ENCODE peak calls at places on chromosomes 4 and X, in five cellular contexts. T, X, V, N and F are unnamed samples.

GRCh38 chrX:152830312-152831305 is at the start of the genes CETN2 and NSDHL:
- DNase-seq in T (peak), X (peak), V (peak), N (peak), F (peak)

GRCh38 chrX:154096140-154097002 is 1.1 kb downstream of the MECP2 start:
- DNase-seq in T (no peak), X (peak), V (no peak), N (no peak), F (no peak)

GRCh38 chr4:126386512-126386911 is 1071.8 kb downstream of the FAT4 start:
- DNase-seq in T (no peak), X (no peak), V (no peak), N (no peak), F (no peak)

GRCh38 chrX:15549189-15550012 is 48.8 kb downstream of the BMX start:
- DNase-seq in T (no peak), X (no peak), V (no peak), N (no peak), F (no peak)

GRCh38 chr4:41881931-41882621 is 53.2 kb upstream of the TMEM33 start:
- DNase-seq in T (no peak), X (no peak), V (peak), N (no peak), F (no peak)

GRCh38 chrX:96480081-96480480 is 204.6 kb upstream of the DIAPH2 start:
- DNase-seq in T (no peak), X (no peak), V (no peak), N (no peak), F (no peak)

GRCh38 chr4:20672262-20672661 is 28.0 kb upstream of the PACRGL start:
- DNase-seq in T (no peak), X (no peak), V (no peak), N (no peak), F (no peak)

GRCh38 chrX:13404364-13404763 is 84.5 kb upstream of the ATXN3L start:
- DNase-seq in T (no peak), X (no peak), V (no peak), N (no peak), F (no peak)

GRCh38 chrX:134936542-134936941 is 54.2 kb upstream of the SMIM10 start:
- DNase-seq in T (peak), X (no peak), V (no peak), N (no peak), F (no peak)

GRCh38 chr4:44760142-44760898 is 34.0 kb upstream of the GNPDA2 start:
- DNase-seq in T (peak), X (peak), V (no peak), N (peak), F (no peak)

GRCh38 chr4:99642725-99643489 is 14.7 kb downstream of the C4orf54 start:
- DNase-seq in T (no peak), X (no peak), V (no peak), N (no peak), F (no peak)

GRCh38 chr4:57053508-57053907 is 56.7 kb downstream of the IGFBP7 start:
- DNase-seq in T (peak), X (peak), V (no peak), N (no peak), F (no peak)

GRCh38 chr4:154384012-154384411 is 107.6 kb downstream of the DCHS2 start:
- DNase-seq in T (no peak), X (no peak), V (no peak), N (no peak), F (no peak)